ENCODE peak calls at places on chromosome X, in seven cellular contexts. N is mammary epithelial cell, F is right lobe of liver, K is upper lobe of left lung, H is psoas muscle, R is ascending aorta, X is lung. J is an unnamed sample. For H3K36me3, the result is how much of the 10 kb centered on the place peaks cover.

GRCh38 chrX:41300758-41301437 is 33.1 kb upstream of the DDX3X start:
- DNase-seq in F (no peak), N (no peak), H (no peak), R (no peak), K (no peak), X (no peak), J (no peak)

GRCh38 chrX:102712967-102713677 is 874 bp downstream of the GPRASP2 start:
- DNase-seq in F (peak), H (peak), R (peak), N (peak), K (no peak), X (no peak), J (peak)

GRCh38 chrX:39613997-39614679 is 483.6 kb downstream of the BCOR start:
- DNase-seq in X (peak), H (no peak), K (no peak), R (no peak), F (peak), N (peak), J (no peak)

GRCh38 chrX:36867143-36867542 is 141.0 kb upstream of the FAM47C start:
- DNase-seq in F (no peak), K (no peak), H (no peak), X (no peak), R (no peak), N (peak), J (no peak)

GRCh38 chrX:9885150-9885549 is 82.0 kb upstream of the CLDN34 start:
- DNase-seq in R (no peak), H (peak), X (peak), N (no peak), F (peak), K (no peak), J (no peak)

GRCh38 chrX:40109288-40110008 is 11.7 kb upstream of the BCOR start:
- DNase-seq in F (peak), K (peak), R (no peak), H (peak), N (peak), X (no peak), J (no peak)

GRCh38 chrX:17291141-17291900 is 83.7 kb upstream of the NHS start:
- DNase-seq in K (no peak), H (no peak), N (no peak), F (no peak), X (no peak), R (no peak), J (no peak)

GRCh38 chrX:41688154-41688553 is 619 bp upstream of the GPR34 start:
- DNase-seq in X (no peak), F (no peak), H (no peak), K (no peak), R (no peak), N (no peak), J (no peak)

GRCh38 chrX:96407501-96407900 is 277.1 kb upstream of the DIAPH2 start:
- DNase-seq in K (no peak), R (no peak), X (no peak), H (no peak), F (no peak), N (no peak), J (peak)

GRCh38 chrX:117274943-117275342 is 812.2 kb upstream of the CT83 start:
- DNase-seq in F (no peak), R (no peak), K (no peak), H (no peak), N (no peak), X (no peak), J (no peak)

GRCh38 chrX:53048169-53049126 is at the start of gene GPR173:
- DNase-seq in F (no peak), H (no peak), N (no peak), K (peak), R (peak), X (no peak), J (peak)

GRCh38 chrX:108139303-108139702 is 47.7 kb downstream of the ATG4A start:
- DNase-seq in H (no peak), X (no peak), K (no peak), N (no peak), F (no peak), R (no peak), J (no peak)

GRCh38 chrX:56853436-56853835 is 124.4 kb downstream of the NBDY start:
- DNase-seq in X (no peak), F (no peak), R (no peak), K (no peak), H (no peak), N (no peak), J (no peak)

GRCh38 chrX:38375888-38376287 is 23.5 kb downstream of the OTC start:
- DNase-seq in F (no peak), R (no peak), H (no peak), K (no peak), N (peak), X (no peak), J (no peak)

GRCh38 chrX:119981286-119982070 is 37.9 kb upstream of the NKAP start:
- DNase-seq in K (no peak), H (no peak), R (no peak), F (no peak), N (peak), X (no peak), J (no peak)

GRCh38 chrX:13386092-13386491 is 66.2 kb upstream of the ATXN3L start:
- DNase-seq in K (no peak), R (no peak), X (no peak), F (no peak), N (no peak), H (no peak), J (no peak)

GRCh38 chrX:150084474-150085229 is 146.4 kb upstream of the EOLA2 start:
- DNase-seq in H (no peak), K (no peak), F (no peak), N (peak), X (no peak), R (no peak), J (no peak)

GRCh38 chrX:81729269-81729777 is 527.4 kb downstream of the SH3BGRL start:
- DNase-seq in H (no peak), N (no peak), X (no peak), K (no peak), R (no peak), F (no peak), J (no peak)

GRCh38 chrX:150564838-150565237 is 3.6 kb upstream of the MTM1 start:
- DNase-seq in N (no peak), R (no peak), X (no peak), K (no peak), H (no peak), F (no peak), J (no peak)

GRCh38 chrX:50448565-50448964 is 22.1 kb downstream of the DGKK start:
- DNase-seq in R (no peak), X (no peak), K (no peak), N (peak), F (no peak), H (no peak), J (no peak)

GRCh38 chrX:2628751-2629315 is 62.3 kb upstream of the CD99 start:
- DNase-seq in H (no peak), X (no peak), K (no peak), N (no peak), R (no peak), F (no peak), J (no peak)
- H3K36me3 ChIP-seq in H (under half), X (under half), K (under half), N (under half), R (under half), F (under half), J (under half)

GRCh38 chrX:153948847-153949819 is 4.7 kb upstream of the RENBP start:
- DNase-seq in R (no peak), N (no peak), K (no peak), X (no peak), H (no peak), F (peak), J (no peak)
- H3K36me3 ChIP-seq in R (under half), N (under half), K (under half), X (under half), H (under half), F (under half), J (under half)

GRCh38 chrX:121642415-121642814 is 595.0 kb downstream of the GLUD2 start:
- DNase-seq in K (no peak), H (no peak), F (no peak), N (peak), R (no peak), X (no peak), J (no peak)
- H3K36me3 ChIP-seq in K (under half), H (under half), F (under half), N (under half), R (under half), X (under half), J (under half)

GRCh38 chrX:47560831-47561652 is at the start of gene ARAF:
- DNase-seq in F (peak), H (peak), N (peak), X (peak), R (peak), K (peak), J (peak)

GRCh38 chrX:47561653-47562151 is 697 bp downstream of the ARAF start:
- DNase-seq in F (no peak), X (no peak), N (no peak), R (no peak), H (no peak), K (no peak), J (no peak)

GRCh38 chrX:47564438-47565085 is 3.6 kb downstream of the ARAF start:
- DNase-seq in N (no peak), X (no peak), K (no peak), F (no peak), H (no peak), R (no peak), J (no peak)

GRCh38 chrX:47562615-47563243 is 1.7 kb downstream of the ARAF start:
- DNase-seq in X (no peak), H (no peak), F (no peak), K (no peak), R (no peak), N (no peak), J (no peak)

DNA sequence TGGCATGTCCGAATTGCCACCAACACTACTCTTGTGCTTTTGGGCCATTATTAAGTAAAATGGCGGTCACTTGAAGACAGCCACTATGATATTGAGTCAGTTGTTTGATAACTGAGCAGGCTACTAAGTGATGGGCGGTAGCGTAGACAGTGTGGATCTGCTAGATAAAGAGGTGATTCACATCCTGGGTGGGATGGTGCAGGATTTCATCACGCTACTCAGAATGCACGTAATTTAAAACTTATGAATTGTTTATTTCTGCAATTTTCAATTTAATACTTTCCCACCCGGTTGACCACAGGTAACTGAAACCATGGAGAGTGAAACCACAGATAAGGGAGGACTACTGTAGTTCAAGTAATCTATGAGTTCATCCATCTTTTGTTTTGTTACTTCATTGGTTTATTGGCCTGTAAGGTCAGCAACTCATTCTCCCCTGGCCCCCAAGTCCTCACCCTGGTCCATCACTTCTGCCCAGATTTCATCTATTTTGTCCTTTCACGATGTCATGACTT is 2.9 kb downstream of the ARAF start:
- DNase-seq in H (no peak), K (no peak), R (no peak), F (no peak), X (no peak), N (peak), J (no peak)
- H3K36me3 ChIP-seq in H (under half), K (under half), R (under half), F (under half), X (under half), N (under half), J (half or more)

GRCh38 chrX:69215161-69215560 is 49.9 kb upstream of the PJA1 start:
- DNase-seq in K (no peak), N (no peak), X (no peak), R (no peak), F (no peak), H (no peak), J (no peak)
- H3K36me3 ChIP-seq in K (under half), N (under half), X (under half), R (under half), F (under half), H (under half), J (under half)

DNA sequence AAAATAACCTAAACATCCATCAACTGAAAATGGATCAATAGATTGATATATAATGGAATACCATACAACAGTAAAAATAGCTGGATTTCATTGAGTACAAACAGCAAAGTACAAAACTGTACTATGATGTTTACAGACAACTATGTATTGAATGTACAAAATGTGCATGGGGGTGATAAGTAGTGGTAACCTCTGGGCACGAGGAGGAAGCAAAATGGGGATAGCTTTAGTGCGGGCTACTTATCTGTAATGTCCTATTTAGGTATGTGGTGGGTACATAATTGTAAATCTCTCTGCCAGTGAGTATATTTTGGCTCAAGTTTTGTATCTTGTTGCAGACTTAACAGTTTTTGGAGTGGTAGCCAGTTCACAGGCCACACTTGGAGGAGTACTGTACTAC is 123.6 kb downstream of the STAG2 start:
- DNase-seq in R (no peak), H (no peak), F (no peak), N (no peak), X (no peak), K (no peak), J (no peak)
- H3K36me3 ChIP-seq in R (under half), H (under half), F (under half), N (under half), X (under half), K (under half), J (under half)

GRCh38 chrX:148161661-148162060 is 180.5 kb downstream of the FMR1NB start:
- DNase-seq in X (no peak), N (no peak), R (no peak), K (no peak), F (no peak), H (no peak), J (no peak)
- H3K36me3 ChIP-seq in X (under half), N (under half), R (under half), K (under half), F (under half), H (under half), J (under half)

DNA sequence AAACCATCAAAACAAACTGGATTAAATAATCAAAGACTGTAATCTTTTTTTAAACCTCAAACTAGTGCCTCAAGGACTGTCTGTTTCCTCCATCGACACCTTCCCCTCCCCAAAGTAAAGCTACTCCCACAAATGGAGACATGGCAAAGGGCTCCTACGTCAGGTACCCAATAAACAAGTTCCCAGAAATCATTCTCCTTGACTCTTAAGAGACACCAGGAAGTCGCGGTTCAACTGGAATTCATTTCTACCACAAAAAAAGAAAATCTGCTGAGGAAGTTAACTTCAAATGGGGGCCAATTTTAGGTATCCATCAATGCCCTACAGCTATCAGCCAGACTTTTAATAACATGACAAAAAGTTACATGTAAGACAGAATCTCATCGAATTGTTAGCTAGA is 2.5 kb downstream of the RPS4X start:
- DNase-seq in H (no peak), R (no peak), N (no peak), X (no peak), K (no peak), F (no peak), J (no peak)
- H3K36me3 ChIP-seq in H (under half), R (half or more), N (under half), X (under half), K (under half), F (under half), J (under half)

DNA sequence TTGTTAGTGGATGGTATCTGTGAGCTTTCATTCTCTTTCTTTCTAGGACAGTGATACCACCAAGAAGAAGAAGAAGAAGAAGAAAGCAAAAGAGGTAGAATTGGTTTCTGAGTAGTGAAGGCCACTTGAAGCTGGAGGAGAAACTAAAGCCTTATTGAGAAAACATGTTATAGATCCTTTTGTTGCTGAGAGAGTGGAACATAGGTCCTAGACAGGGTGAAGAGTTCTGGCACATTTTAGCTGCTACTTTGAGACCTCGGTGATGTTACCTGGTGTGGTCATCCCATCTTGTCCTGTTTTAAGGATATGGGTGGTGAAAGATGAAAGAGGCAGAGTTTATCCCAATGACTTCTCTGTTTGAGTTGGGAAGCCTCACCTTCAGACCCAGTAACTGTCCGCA is 14.1 kb downstream of the DKC1 start:
- DNase-seq in R (no peak), F (no peak), N (no peak), X (no peak), H (no peak), K (no peak), J (no peak)
- H3K36me3 ChIP-seq in R (under half), F (under half), N (under half), X (under half), H (under half), K (under half), J (half or more)